ENCODE peak calls at places on chromosomes 16 and 17, in four cellular contexts. D, C, M and U are unnamed samples. For H3K4me1, the result is how much of the 10 kb centered on the place peaks cover.

GRCh38 chr16:12763517-12763916 is 40.2 kb downstream of the CPPED1 start:
- DNase-seq in M (peak), D (no peak), C (no peak), U (no peak)

GRCh38 chr17:38464723-38465419 is 36.6 kb downstream of the ARHGAP23 start:
- DNase-seq in C (peak), D (peak), M (peak), U (peak)

GRCh38 chr16:48318630-48319029 is 66.6 kb downstream of the SIAH1 start:
- DNase-seq in D (no peak), M (no peak), C (no peak), U (no peak)

GRCh38 chr16:2860826-2861567 is 3.0 kb upstream of the PRSS22 start:
- DNase-seq in C (no peak), D (no peak), M (no peak), U (no peak)

GRCh38 chr16:81703177-81704155 is 75.6 kb upstream of the PLCG2 start:
- DNase-seq in M (no peak), D (peak), C (no peak), U (peak)

GRCh38 chr17:77445030-77445907 is 304.5 kb downstream of the SEC14L1 start:
- DNase-seq in C (peak), D (no peak), M (no peak), U (no peak)

GRCh38 chr17:9343513-9343912 is 232.1 kb downstream of the STX8 start:
- DNase-seq in M (no peak), D (no peak), C (no peak), U (no peak)

GRCh38 chr17:56819431-56820145 is 14.1 kb downstream of the C17orf67 start:
- DNase-seq in M (peak), D (no peak), C (no peak), U (no peak)

GRCh38 chr17:3974138-3974687 is 10.0 kb upstream of the ATP2A3 start:
- DNase-seq in C (no peak), D (no peak), M (no peak), U (no peak)

GRCh38 chr16:88449267-88449561 is 3.9 kb upstream of the ZFPM1 start:
- DNase-seq in C (no peak), D (no peak), M (no peak), U (no peak)

GRCh38 chr17:8734876-8735275 is 9.8 kb downstream of the CCDC42 start:
- DNase-seq in M (no peak), D (no peak), C (no peak), U (no peak)

GRCh38 chr17:58005728-58006562 is 1.1 kb downstream of the SRSF1 start:
- DNase-seq in M (no peak), C (no peak), D (no peak), U (no peak)

GRCh38 chr17:57915532-57915931 is 39.7 kb downstream of the CUEDC1 start:
- DNase-seq in C (no peak), M (no peak), D (no peak), U (no peak)

GRCh38 chr17:59643159-59643857 is 23.6 kb downstream of the CLTC start:
- DNase-seq in C (no peak), D (no peak), M (no peak), U (no peak)

GRCh38 chr16:54280751-54281150 is 5.8 kb downstream of the IRX3 start:
- DNase-seq in M (no peak), D (no peak), C (no peak), U (no peak)

GRCh38 chr16:89360760-89361435 is 129.5 kb downstream of the ANKRD11 start:
- DNase-seq in M (no peak), C (no peak), D (no peak), U (peak)

GRCh38 chr17:82283208-82283749 is 9.8 kb upstream of the CSNK1D start:
- DNase-seq in M (peak), D (no peak), C (no peak), U (no peak)

GRCh38 chr17:3510090-3510489 is 34.3 kb downstream of the ASPA start:
- DNase-seq in M (no peak), D (no peak), C (no peak), U (no peak)

GRCh38 chr17:79160980-79161621 is 86.5 kb downstream of the ENGASE start:
- DNase-seq in D (no peak), M (no peak), C (no peak), U (no peak)

GRCh38 chr17:59783221-59784016 is 76.0 kb downstream of the VMP1 start:
- DNase-seq in C (no peak), M (peak), D (no peak), U (no peak)

GRCh38 chr17:49267912-49268311 is 37.3 kb upstream of the PHOSPHO1 start:
- DNase-seq in D (no peak), M (no peak), C (no peak), U (no peak)

GRCh38 chr17:63550816-63551639 is 751 bp downstream of the DCAF7 start:
- DNase-seq in D (no peak), M (peak), C (no peak), U (peak)

GRCh38 chr16:65069090-65069489 is 52.8 kb downstream of the CDH11 start:
- DNase-seq in M (no peak), D (no peak), C (no peak), U (no peak)

GRCh38 chr17:35748323-35748960 is 4.6 kb downstream of the GAS2L2 start:
- DNase-seq in D (no peak), M (peak), C (no peak), U (peak)

GRCh38 chr17:4536259-4536741 is 18.9 kb downstream of the MYBBP1A start:
- DNase-seq in M (no peak), D (no peak), C (no peak), U (no peak)

GRCh38 chr16:28623172-28623711 is 13.4 kb upstream of the SULT1A1 start:
- DNase-seq in M (no peak), D (peak), C (no peak), U (peak)

GRCh38 chr17:9818760-9819159 is 3.1 kb downstream of the GSG1L2 start:
- DNase-seq in C (no peak), M (no peak), D (no peak), U (no peak)

GRCh38 chr17:33126086-33126485 is 134.4 kb downstream of the SPACA3 start:
- DNase-seq in D (no peak), M (no peak), C (no peak), U (no peak)

GRCh38 chr16:54318941-54319340 is 32.4 kb upstream of the IRX3 start:
- DNase-seq in M (no peak), D (no peak), C (peak), U (no peak)

GRCh38 chr17:5122586-5123342 is 6.9 kb downstream of the USP6 start:
- DNase-seq in D (no peak), C (peak), M (no peak), U (peak)

GRCh38 chr17:309361-309888 is 43.2 kb downstream of the RPH3AL start:
- DNase-seq in C (no peak), D (no peak), M (peak), U (peak)

GRCh38 chr16:68737046-68737729 is at the start of gene CDH1:
- DNase-seq in C (no peak), D (no peak), M (no peak), U (peak)
- H3K4me3 ChIP-seq in C (peak), D (peak), M (no peak), U (peak)

GRCh38 chr16:85369060-85369459 is 244.1 kb upstream of the GSE1 start:
- DNase-seq in C (no peak), M (no peak), D (no peak), U (no peak)
- H3K4me1 ChIP-seq in C (half or more), M (half or more), D (under half), U (under half)

DNA sequence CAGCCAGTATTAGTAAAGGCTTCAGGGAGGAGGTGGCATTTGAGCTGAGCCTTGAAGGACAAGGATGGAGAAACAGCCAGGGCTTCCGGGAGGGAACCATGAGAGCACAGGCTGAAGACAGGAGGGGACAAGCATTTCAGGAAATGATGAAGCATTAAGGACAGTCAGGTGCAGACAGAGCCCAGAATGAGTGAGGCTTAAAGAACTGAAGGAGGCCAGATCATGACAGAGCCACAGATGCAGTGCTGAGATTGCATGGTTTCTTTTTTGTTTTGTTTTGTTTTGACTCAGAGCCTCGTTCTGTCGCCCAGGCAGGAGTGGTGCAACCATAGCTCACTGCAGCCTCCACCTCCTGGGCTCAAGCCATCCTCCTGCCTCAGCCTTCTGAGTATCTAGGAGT is 211.5 kb downstream of the SOX9 start:
- DNase-seq in M (no peak), D (no peak), C (no peak), U (no peak)
- TF ChIP-seq CTCF in M (no peak), D (no peak), C (no peak), U (no peak)

DNA sequence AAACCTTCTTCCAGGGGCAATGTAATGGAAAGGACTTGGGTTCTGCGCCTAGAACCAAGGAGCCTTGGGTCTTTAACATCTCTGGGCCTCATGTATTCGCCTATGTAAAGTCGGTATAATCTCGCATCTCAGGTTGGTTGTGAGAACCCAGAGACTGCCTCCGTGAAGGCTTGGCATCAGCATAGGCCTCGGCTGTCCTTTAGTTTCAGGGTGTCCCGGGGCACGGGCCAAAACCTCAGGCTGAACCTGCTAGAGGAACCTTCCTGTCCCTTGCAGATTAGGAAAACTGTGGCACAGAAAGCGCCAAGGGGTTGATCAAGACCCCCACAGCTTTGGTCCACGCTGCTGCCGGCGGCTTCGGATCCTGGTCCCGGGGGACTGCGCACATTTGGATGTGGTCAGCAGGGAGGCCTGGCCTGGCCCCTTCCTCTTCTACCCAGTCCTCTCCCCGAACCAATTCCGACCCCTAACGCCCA is 772 bp upstream of the PHAF1 start:
- DNase-seq in C (no peak), D (no peak), M (no peak), U (no peak)
- H3K4me3 ChIP-seq in C (peak), D (peak), M (peak), U (peak)

DNA sequence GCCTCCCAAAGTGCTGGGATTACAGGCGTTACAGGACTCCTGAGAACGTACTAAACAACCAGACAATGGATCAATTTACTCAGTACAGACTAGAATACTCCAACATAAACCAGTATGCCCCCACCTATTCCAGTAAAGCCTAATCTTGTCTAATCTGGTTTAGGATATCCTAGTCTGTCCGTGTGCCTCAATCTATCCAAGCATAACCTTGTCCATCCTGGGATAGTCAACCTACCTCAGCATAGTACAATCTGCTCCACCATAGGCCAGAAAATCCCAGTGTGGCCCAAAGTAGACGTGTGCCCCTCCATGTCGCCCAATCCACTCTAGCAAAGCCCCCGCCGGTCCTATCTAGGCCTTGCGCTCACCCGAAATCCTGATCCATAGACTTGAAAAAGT is 617 bp downstream of the DVL2 start:
- DNase-seq in M (no peak), D (no peak), C (no peak), U (no peak)
- H3K4me1 ChIP-seq in M (under half), D (half or more), C (under half), U (under half)

GRCh38 chr17:80474231-80474932 is 2.0 kb downstream of the NPTX1 start:
- DNase-seq in D (no peak), C (peak), M (no peak), U (no peak)
- TF ChIP-seq CTCF in D (no peak), C (peak), M (peak), U (no peak)

GRCh38 chr16:57092786-57093301 is 461 bp downstream of the CPNE2 start:
- DNase-seq in D (peak), M (peak), C (no peak), U (peak)
- H3K4me3 ChIP-seq in D (peak), M (peak), C (peak), U (peak)